ENCODE peak calls at places on chromosomes 1 and 21, in four cellular contexts. A is left lung, M is right atrium auricular region, T is IMR-90. N is an unnamed sample. For H3K27me3 and H3K4me1, the result is how much of the 10 kb centered on the place peaks cover.

GRCh38 chr1:6730889-6731288 is 29.3 kb upstream of the DNAJC11 start:
- DNase-seq in A (no peak), M (no peak), T (no peak), N (no peak)

GRCh38 chr1:7267493-7267892 is 482.2 kb downstream of the CAMTA1 start:
- DNase-seq in A (no peak), M (no peak), T (peak), N (no peak)

GRCh38 chr1:245225267-245225666 is 70.5 kb downstream of the KIF26B start:
- DNase-seq in A (no peak), M (no peak), T (peak), N (no peak)

GRCh38 chr1:42936309-42937078 is 22.2 kb downstream of the SLC2A1 start:
- DNase-seq in A (peak), M (no peak), T (peak), N (peak)

GRCh38 chr1:33244143-33244808 is 12.0 kb upstream of the ZNF362 start:
- DNase-seq in A (no peak), M (no peak), T (no peak), N (no peak)

GRCh38 chr1:3922201-3922725 is 22.2 kb upstream of the C1orf174 start:
- DNase-seq in A (peak), M (no peak), T (no peak), N (no peak)

GRCh38 chr1:30523055-30524020 is 200.0 kb downstream of the MATN1 start:
- DNase-seq in A (no peak), M (peak), T (peak), N (peak)

GRCh38 chr21:36661511-36662309 is 37.2 kb upstream of the SIM2 start:
- DNase-seq in A (no peak), M (no peak), T (peak), N (no peak)

GRCh38 chr1:147287133-147287865 is 44.8 kb downstream of the CHD1L start:
- DNase-seq in A (no peak), M (no peak), T (peak), N (no peak)

GRCh38 chr1:8147922-8148321 is 121.8 kb upstream of the ERRFI1 start:
- DNase-seq in A (no peak), M (no peak), T (peak), N (no peak)

GRCh38 chr21:40707271-40707670 is 139.7 kb downstream of the DSCAM start:
- DNase-seq in A (no peak), M (no peak), T (no peak), N (no peak)

GRCh38 chr1:182428043-182428442 is 21.9 kb upstream of the RGSL1 start:
- DNase-seq in A (no peak), M (no peak), T (no peak), N (no peak)

GRCh38 chr1:235073331-235073967 is 55.2 kb downstream of the TOMM20 start:
- DNase-seq in A (peak), M (peak), T (no peak), N (peak)

GRCh38 chr1:206766251-206766856 is 4.2 kb upstream of the IL19 start:
- DNase-seq in A (peak), M (no peak), T (peak), N (no peak)

GRCh38 chr1:54564312-54565112 is 16.5 kb downstream of the ACOT11 start:
- DNase-seq in A (peak), M (no peak), T (no peak), N (peak)

GRCh38 chr1:222167111-222167510 is 380.8 kb downstream of the HHIPL2 start:
- DNase-seq in A (no peak), M (no peak), T (peak), N (peak)

GRCh38 chr21:36504067-36505058 is 24.4 kb upstream of the CLDN14 start:
- DNase-seq in A (no peak), M (no peak), T (peak), N (no peak)

GRCh38 chr1:166924829-166925541 is 48.9 kb upstream of the TADA1 start:
- DNase-seq in A (no peak), M (no peak), T (no peak), N (no peak)

GRCh38 chr1:241639653-241640148 is 468 bp downstream of the CHML start:
- DNase-seq in A (peak), M (no peak), T (no peak), N (peak)

GRCh38 chr1:234125283-234125682 is 220.8 kb downstream of the SLC35F3 start:
- DNase-seq in A (no peak), M (no peak), T (peak), N (no peak)

GRCh38 chr21:42922918-42923317 is 2.5 kb downstream of the ERVH48-1 start:
- DNase-seq in A (no peak), M (no peak), T (no peak), N (no peak)

GRCh38 chr21:42924433-42924751 is 1.0 kb downstream of the ERVH48-1 start:
- DNase-seq in A (no peak), M (no peak), T (no peak), N (no peak)

GRCh38 chr21:42923553-42924432 is 1.6 kb downstream of the ERVH48-1 start:
- DNase-seq in A (peak), M (peak), T (peak), N (no peak)

GRCh38 chr21:42921912-42922311 is 3.5 kb downstream of the ERVH48-1 start:
- DNase-seq in A (no peak), M (no peak), T (no peak), N (no peak)

DNA sequence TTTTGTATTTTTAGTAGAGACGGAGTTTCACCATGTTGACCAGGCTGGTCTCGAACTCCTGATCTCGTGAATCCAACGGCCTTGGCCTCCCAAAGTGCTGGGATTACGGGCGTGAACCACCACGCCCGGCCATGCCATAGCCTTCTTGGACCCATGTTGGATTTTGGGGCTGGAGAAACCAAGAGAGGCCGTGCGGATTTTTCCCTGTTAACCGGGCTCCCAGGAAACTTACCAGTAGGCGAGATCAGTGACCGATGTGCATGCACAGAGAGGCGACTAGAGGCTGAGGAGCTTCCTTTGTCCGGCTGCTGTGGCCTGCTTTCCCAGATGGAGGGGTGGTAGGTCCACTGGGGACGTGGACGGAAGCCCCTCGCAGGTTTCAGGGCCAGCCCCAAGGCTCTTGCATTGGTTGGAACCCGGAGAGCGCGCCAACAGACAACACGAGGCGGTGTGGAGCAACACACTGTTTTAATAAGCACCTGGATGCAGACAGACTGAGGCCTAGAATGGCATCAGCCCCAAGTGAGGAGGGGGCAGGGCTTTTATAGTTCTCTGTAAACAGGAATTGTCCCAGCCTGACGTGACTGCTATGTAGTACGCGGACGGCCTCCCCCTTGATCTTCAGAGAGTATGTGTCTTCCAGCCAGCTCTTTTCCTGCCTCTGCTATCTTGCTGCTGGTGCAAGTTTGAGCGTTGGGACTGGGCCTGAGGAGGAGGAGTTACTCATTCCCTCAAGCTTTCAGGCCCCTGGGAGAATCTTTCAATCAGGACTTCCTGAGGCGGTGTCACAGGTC is at the start of gene ERVH48-1:
- DNase-seq in A (peak), M (no peak), T (peak), N (no peak)
- H3K4me3 ChIP-seq in A (no peak), M (no peak), T (no peak), N (no peak)

GRCh38 chr1:237817277-237817676 is 73.4 kb downstream of the ZP4 start:
- DNase-seq in A (no peak), M (no peak), T (no peak), N (no peak)

GRCh38 chr1:237812061-237812460 is 78.7 kb downstream of the ZP4 start:
- DNase-seq in A (no peak), M (no peak), T (no peak), N (no peak)

GRCh38 chr1:237814319-237814924 is 76.3 kb downstream of the ZP4 start:
- DNase-seq in A (no peak), M (no peak), T (peak), N (no peak)

GRCh38 chr1:237811633-237812032 is 79.1 kb downstream of the ZP4 start:
- DNase-seq in A (no peak), M (no peak), T (no peak), N (no peak)
- H3K27me3 ChIP-seq in A (under half), M (under half), T (under half), N (under half)

GRCh38 chr1:172834609-172835008 is 175.7 kb downstream of the FASLG start:
- DNase-seq in A (no peak), M (no peak), T (no peak), N (no peak)

GRCh38 chr1:172838681-172839313 is 179.9 kb downstream of the FASLG start:
- DNase-seq in A (no peak), M (no peak), T (no peak), N (no peak)

GRCh38 chr1:172837816-172838680 is 179.1 kb downstream of the FASLG start:
- DNase-seq in A (no peak), M (no peak), T (peak), N (no peak)

GRCh38 chr1:172833956-172834355 is 175.1 kb downstream of the FASLG start:
- DNase-seq in A (no peak), M (no peak), T (no peak), N (no peak)

DNA sequence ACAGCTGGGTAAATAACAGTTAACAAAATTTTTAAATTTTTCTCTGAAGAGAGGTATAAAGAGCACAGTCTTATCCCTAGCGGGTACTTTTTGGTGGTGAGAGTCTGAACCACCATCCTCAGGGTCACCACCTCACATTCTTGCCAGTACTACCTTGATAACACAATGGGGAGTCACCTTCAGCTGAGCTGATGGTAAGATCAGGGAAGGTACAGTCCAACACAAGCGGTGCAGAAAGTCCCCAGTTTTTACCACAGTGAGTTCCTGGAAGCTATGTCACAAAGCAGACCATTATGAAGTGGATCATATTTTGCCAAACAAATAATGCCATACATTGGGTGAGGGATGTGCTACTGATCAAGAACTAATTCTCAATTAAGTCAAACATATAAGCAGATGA is 176.9 kb downstream of the FASLG start:
- DNase-seq in A (no peak), M (no peak), T (no peak), N (no peak)
- H3K4me1 ChIP-seq in A (under half), M (under half), T (under half), N (under half)

DNA sequence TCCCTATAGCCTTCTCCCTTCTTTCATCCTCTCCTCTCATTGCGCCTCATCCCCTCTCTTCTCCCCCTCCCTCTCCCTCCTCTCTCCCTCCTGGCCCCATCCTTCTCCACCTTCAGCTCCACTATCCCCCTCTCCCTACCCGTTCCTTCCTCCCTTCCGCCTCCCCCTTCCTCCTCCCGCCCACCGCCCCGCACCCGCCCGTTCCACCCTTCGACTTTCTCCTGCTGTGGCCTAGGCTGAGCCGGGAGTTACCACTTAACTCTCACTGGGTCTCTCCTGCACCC is 1.6 kb downstream of the NPR1 start:
- DNase-seq in A (no peak), M (no peak), T (no peak), N (no peak)
- H3K4me3 ChIP-seq in A (peak), M (peak), T (no peak), N (no peak)

GRCh38 chr21:29669416-29669815 is 270.4 kb downstream of the GRIK1 start:
- DNase-seq in A (no peak), M (no peak), T (no peak), N (no peak)
- H3K27me3 ChIP-seq in A (under half), M (under half), T (under half), N (under half)

DNA sequence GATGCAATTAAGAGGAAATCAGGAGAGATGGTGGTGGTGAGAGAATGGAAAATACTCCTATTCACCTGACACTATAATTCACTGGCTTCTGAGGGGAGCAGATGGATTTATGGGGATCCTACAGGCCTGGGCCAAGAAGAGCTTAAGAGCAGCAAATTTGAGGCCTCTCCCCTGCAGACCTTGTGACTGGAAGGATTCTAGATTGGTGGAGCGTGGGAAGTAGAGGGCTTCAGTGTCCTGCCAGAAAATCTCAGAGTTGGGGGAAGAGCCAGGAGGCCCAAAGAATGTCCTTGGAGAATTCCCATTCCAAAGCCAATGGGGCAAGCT is 1.8 kb downstream of the IGFN1 start:
- DNase-seq in A (no peak), M (no peak), T (no peak), N (no peak)
- H3K4me1 ChIP-seq in A (under half), M (under half), T (under half), N (under half)

GRCh38 chr1:155759966-155760630 is 71.2 kb downstream of the DAP3 start:
- DNase-seq in A (no peak), M (no peak), T (no peak), N (no peak)

GRCh38 chr1:155761746-155762400 is 73.0 kb downstream of the DAP3 start:
- DNase-seq in A (no peak), M (no peak), T (no peak), N (no peak)

DNA sequence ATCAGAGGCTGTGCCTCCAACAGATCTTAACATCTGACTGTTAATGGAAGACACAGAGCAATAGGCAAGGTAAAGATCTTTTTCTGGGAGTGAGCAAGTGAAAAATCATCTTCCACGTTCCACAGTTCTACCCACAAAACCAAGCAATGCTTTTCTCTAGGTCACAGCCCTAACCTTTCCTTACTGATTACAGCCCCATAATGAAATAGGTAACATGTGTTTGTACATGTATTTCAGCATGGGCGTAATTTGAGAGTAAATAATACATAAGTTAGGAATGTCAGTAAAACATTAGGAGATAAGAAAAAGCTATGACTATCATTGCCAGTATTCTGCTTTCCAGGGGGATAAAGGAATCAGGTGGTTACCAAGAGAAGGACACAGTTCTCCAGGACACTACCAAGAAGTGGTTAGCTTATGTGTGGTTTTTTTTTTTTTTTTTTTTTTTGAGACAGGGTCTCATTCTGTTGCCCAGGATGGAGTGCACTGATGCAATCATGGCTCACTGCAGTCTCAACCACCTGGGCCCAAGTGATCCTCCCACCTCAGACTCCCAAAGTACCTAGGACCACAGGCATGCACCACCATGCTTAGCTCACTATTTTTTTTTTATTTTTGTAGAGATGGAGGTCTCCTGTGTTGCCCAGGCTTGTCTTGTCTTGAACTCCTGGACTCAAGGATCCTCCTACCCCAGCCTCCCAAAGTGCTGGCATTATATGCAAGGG is 72.0 kb downstream of the DAP3 start:
- DNase-seq in A (no peak), M (no peak), T (no peak), N (no peak)
- H3K4me3 ChIP-seq in A (no peak), M (no peak), T (no peak), N (no peak)

GRCh38 chr1:205440121-205440475 is 15.7 kb downstream of the BLACAT1 start:
- DNase-seq in A (no peak), M (no peak), T (no peak), N (peak)
- H3K27me3 ChIP-seq in A (under half), M (under half), T (half or more), N (under half)